ENCODE peak calls at places on chromosomes 3 and 15, in seven cellular contexts. G is A549, F is IMR-90, Z is breast epithelium, S is sigmoid colon, O is transverse colon, D is right lobe of liver. J is an unnamed sample.
A peak's percentile ranks its signal among the peaks of the same experiment; 100 is the strongest.

GRCh38 chr15:76011611-76012010 is 613 bp downstream of the NRG4 start:
- DNase-seq in G (peak; percentile 7), F (no peak), Z (no peak), S (no peak), O (no peak), D (no peak), J (no peak)

GRCh38 chr3:152860736-152861135 is 25.8 kb downstream of the P2RY1 start:
- DNase-seq in G (no peak), F (no peak), Z (no peak), S (no peak), O (no peak), D (no peak), J (no peak)

GRCh38 chr3:185216587-185216918 is 37.3 kb downstream of the EHHADH start:
- DNase-seq in G (no peak), F (no peak), Z (no peak), S (no peak), O (no peak), D (peak; percentile 51), J (no peak)

GRCh38 chr3:188927971-188928370 is 243.8 kb upstream of the TPRG1 start:
- DNase-seq in G (no peak), F (no peak), Z (no peak), S (no peak), O (no peak), D (no peak), J (no peak)

GRCh38 chr15:55289011-55289572 is 521 bp downstream of the RAB27A start:
- DNase-seq in G (peak; percentile 19), F (peak; percentile 39), Z (peak; percentile 37), S (peak; percentile 72), O (peak; percentile 31), D (peak; percentile 57), J (no peak)

GRCh38 chr3:61530355-61530754 is 31.0 kb upstream of the PTPRG start:
- DNase-seq in G (peak; percentile 29), F (peak; percentile 28), Z (no peak), S (no peak), O (no peak), D (no peak), J (no peak)

GRCh38 chr3:87164245-87164644 is 62.9 kb upstream of the CHMP2B start:
- DNase-seq in G (no peak), F (no peak), Z (no peak), S (no peak), O (no peak), D (no peak), J (no peak)

GRCh38 chr3:197736010-197736490 is 654 bp downstream of the RUBCN start:
- DNase-seq in G (no peak), F (no peak), Z (no peak), S (no peak), O (peak; percentile 51), D (peak; percentile 30), J (no peak)

GRCh38 chr15:84034831-84035753 is 200.5 kb upstream of the GOLGA6L4 start:
- DNase-seq in G (peak; percentile 40), F (peak; percentile 55), Z (no peak), S (no peak), O (no peak), D (no peak), J (no peak)

GRCh38 chr15:34056921-34057320 is 17.9 kb upstream of the AVEN start:
- DNase-seq in G (no peak), F (no peak), Z (no peak), S (no peak), O (no peak), D (no peak), J (no peak)

GRCh38 chr15:39438795-39439577 is 141.9 kb upstream of the THBS1 start:
- DNase-seq in G (no peak), F (peak; percentile 40), Z (no peak), S (no peak), O (no peak), D (no peak), J (no peak)

GRCh38 chr3:13203398-13204176 is 130.4 kb upstream of the IQSEC1 start:
- DNase-seq in G (no peak), F (no peak), Z (no peak), S (no peak), O (no peak), D (peak; percentile 9), J (no peak)

GRCh38 chr15:31605467-31605931 is 278.9 kb downstream of the KLF13 start:
- DNase-seq in G (peak; percentile 36), F (peak; percentile 81), Z (no peak), S (no peak), O (no peak), D (no peak), J (no peak)

GRCh38 chr15:99014803-99015676 is 7.4 kb upstream of the PGPEP1L start:
- DNase-seq in G (peak; percentile 77), F (peak; percentile 72), Z (peak; percentile 65), S (peak; percentile 80), O (peak; percentile 47), D (peak; percentile 64), J (no peak)

GRCh38 chr15:76208786-76209424 is 102.4 kb downstream of the ETFA start:
- DNase-seq in G (no peak), F (peak; percentile 31), Z (no peak), S (no peak), O (no peak), D (no peak), J (no peak)

GRCh38 chr3:38608086-38608775 is 41.3 kb downstream of the SCN5A start:
- DNase-seq in G (no peak), F (no peak), Z (no peak), S (peak; percentile 45), O (no peak), D (no peak), J (no peak)

GRCh38 chr3:185460719-185461350 is 38.0 kb downstream of the TMEM41A start:
- DNase-seq in G (peak; percentile 26), F (peak; percentile 34), Z (no peak), S (no peak), O (no peak), D (no peak), J (no peak)

GRCh38 chr3:42790714-42791229 is 13.5 kb downstream of the HIGD1A start:
- DNase-seq in G (no peak), F (no peak), Z (no peak), S (no peak), O (no peak), D (no peak), J (no peak)

GRCh38 chr3:54320376-54320775 is 198.0 kb downstream of the CACNA2D3 start:
- DNase-seq in G (peak; percentile 3), F (no peak), Z (no peak), S (no peak), O (no peak), D (no peak), J (no peak)
- H3K4me3 ChIP-seq in G (no peak overlapping the region), F (no peak overlapping the region), Z (no peak overlapping the region), S (no peak overlapping the region), O (no peak overlapping the region), D (no peak overlapping the region), J (no peak overlapping the region)

DNA sequence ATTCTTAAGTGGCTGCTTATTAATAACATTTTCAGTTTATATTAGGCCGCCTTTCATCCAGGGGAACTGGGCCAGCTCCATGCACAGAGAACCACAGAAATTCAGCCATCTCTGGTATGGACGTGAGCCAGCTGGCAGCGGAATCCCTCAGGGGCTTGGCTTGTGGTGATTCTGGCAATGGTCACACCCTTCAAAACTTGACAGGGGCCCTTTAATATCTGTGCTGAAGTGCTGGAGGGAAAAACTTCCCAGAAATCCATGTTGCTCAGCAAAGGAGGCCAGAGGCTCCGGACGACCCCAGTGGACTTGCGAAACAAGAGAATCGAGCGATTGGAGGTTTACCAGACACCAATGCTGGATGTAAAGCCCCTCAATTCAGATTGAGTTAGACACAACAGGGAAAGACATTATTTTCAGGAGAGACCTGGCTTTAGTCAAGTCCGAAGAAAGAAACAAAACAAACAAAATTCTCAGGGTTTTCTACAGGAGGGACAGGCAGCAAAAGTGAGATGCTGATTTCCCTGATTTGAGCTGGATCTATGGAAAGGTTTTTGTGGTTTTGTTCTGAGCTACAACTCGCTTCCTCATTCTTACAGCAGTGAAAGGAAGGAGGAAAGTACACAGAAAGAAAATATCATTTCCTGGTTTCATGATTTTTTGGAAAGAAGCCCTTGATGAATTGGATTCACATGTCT is 11.1 kb downstream of the PRICKLE2 start:
- DNase-seq in G (no peak), F (peak; percentile 82), Z (peak; percentile 78), S (peak; percentile 90), O (peak; percentile 40), D (no peak), J (no peak)
- H3K27ac ChIP-seq in G (peak overlapping the region; percentile 81), F (peak overlapping the region; percentile 66), Z (peak overlapping the region; percentile 94), S (peak overlapping the region; percentile 70), O (peak overlapping the region; percentile 80), D (peak overlapping the region; percentile 24), J (peak overlapping the region; percentile 66)

GRCh38 chr3:130846181-130846580 is 47.7 kb upstream of the ATP2C1 start:
- DNase-seq in G (no peak), F (no peak), Z (no peak), S (no peak), O (no peak), D (no peak), J (no peak)

GRCh38 chr3:130849111-130849552 is 44.8 kb upstream of the ATP2C1 start:
- DNase-seq in G (no peak), F (no peak), Z (peak; percentile 54), S (no peak), O (peak; percentile 70), D (no peak), J (no peak)

GRCh38 chr3:130854208-130854864 is 39.5 kb upstream of the ATP2C1 start:
- DNase-seq in G (no peak), F (no peak), Z (no peak), S (no peak), O (no peak), D (no peak), J (no peak)

GRCh38 chr3:130850846-130851245 is 43.0 kb upstream of the ATP2C1 start:
- DNase-seq in G (no peak), F (no peak), Z (no peak), S (no peak), O (no peak), D (no peak), J (no peak)

DNA sequence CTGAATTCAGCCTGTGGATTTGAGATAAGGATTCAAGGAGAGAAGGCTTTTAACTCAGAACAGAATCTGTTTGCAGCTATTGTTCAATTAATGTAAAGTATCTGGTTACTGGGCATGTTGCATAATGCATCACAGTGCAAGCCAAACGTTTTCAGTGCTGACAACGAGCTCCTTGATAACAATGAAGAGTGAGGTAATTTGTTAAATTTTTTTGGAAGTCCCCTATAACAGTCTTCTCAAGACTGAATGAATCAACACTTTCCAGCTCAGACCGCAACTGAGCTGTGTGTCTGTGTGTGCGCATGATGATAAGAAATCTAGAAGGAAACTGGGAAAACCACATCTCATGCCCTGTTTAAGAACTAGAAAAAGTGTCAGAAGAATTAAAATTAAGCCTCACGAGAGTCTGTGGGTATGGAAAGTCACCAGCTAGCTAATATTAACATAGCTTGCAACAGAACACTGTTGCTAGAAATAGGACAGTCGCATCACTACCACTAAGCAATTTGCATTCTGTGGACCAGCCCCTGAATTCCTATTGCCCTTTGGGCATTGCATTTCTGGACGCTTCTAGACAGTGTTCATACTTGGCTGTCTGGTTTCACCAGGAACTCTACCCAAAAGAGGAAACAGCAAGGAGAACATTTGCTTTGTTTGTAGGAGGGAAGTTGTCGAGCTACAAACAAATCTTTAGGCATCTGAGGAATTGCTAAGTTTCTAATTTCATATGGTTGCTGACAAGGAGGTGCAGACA is 43.7 kb upstream of the ATP2C1 start:
- DNase-seq in G (peak; percentile 1), F (peak; percentile 46), Z (no peak), S (no peak), O (no peak), D (no peak), J (no peak)
- TF ChIP-seq POLR2A in G (no peak), F (no peak), Z (no peak), S (no peak), O (no peak), D (no peak), J (no peak)

DNA sequence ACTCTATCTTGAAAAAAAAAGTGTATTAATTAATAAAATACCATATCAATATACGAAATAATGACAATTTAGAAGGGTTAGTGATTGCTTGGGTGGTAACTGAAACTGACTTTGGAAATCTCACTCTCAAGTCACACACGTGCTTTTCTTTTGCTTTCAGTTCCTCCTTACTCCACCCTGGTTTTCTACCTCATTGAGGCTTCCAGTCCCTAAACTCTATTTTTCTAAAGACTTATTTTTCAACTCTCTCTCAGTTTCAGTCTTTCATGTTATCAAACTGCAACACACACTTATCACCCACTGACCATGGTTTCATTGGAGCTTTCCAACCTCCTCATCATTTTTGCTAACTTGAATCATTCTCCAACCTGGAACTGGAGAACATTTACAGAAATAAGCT is 23.5 kb downstream of the IL12A start:
- DNase-seq in G (no peak), F (no peak), Z (no peak), S (no peak), O (no peak), D (no peak), J (no peak)
- H3K4me3 ChIP-seq in G (no peak overlapping the region), F (no peak overlapping the region), Z (no peak overlapping the region), S (no peak overlapping the region), O (no peak overlapping the region), D (no peak overlapping the region), J (no peak overlapping the region)

J was measured in esophagus squamous epithelium.